ENCODE peak calls at places on chromosomes 2 and 18, in six cellular contexts. K, L, A, D, S and F are unnamed samples.

GRCh38 chr2:31319391-31320175 is 85.6 kb downstream of the EHD3 start:
- DNase-seq in S (peak), L (no peak), K (no peak), D (no peak), A (no peak), F (no peak)

GRCh38 chr2:231356474-231356849 is 39.0 kb upstream of the B3GNT7 start:
- DNase-seq in L (no peak), S (no peak), D (no peak), A (no peak), K (no peak), F (no peak)

GRCh38 chr2:145563752-145564615 is 1044.1 kb upstream of the ZEB2 start:
- DNase-seq in K (no peak), A (no peak), L (no peak), S (no peak), D (no peak), F (no peak)

GRCh38 chr2:144944506-144945230 is 424.7 kb upstream of the ZEB2 start:
- DNase-seq in S (no peak), K (no peak), D (no peak), L (no peak), A (no peak), F (no peak)

GRCh38 chr2:45892757-45893156 is 241.3 kb downstream of the PRKCE start:
- DNase-seq in S (no peak), K (no peak), L (no peak), D (no peak), A (no peak), F (no peak)

GRCh38 chr18:574456-575228 is 5.5 kb upstream of the CETN1 start:
- DNase-seq in S (no peak), D (no peak), K (no peak), L (no peak), A (no peak), F (no peak)

GRCh38 chr18:22285299-22286140 is 116.1 kb downstream of the GATA6 start:
- DNase-seq in K (no peak), S (no peak), D (no peak), A (no peak), L (no peak), F (no peak)

GRCh38 chr18:76684265-76684664 is 138.1 kb upstream of the ZNF236 start:
- DNase-seq in D (no peak), K (peak), A (no peak), L (no peak), S (no peak), F (no peak)

GRCh38 chr18:30713299-30713698 is 329.2 kb downstream of the DSC3 start:
- DNase-seq in L (no peak), K (no peak), S (no peak), A (no peak), D (no peak), F (no peak)

DNA sequence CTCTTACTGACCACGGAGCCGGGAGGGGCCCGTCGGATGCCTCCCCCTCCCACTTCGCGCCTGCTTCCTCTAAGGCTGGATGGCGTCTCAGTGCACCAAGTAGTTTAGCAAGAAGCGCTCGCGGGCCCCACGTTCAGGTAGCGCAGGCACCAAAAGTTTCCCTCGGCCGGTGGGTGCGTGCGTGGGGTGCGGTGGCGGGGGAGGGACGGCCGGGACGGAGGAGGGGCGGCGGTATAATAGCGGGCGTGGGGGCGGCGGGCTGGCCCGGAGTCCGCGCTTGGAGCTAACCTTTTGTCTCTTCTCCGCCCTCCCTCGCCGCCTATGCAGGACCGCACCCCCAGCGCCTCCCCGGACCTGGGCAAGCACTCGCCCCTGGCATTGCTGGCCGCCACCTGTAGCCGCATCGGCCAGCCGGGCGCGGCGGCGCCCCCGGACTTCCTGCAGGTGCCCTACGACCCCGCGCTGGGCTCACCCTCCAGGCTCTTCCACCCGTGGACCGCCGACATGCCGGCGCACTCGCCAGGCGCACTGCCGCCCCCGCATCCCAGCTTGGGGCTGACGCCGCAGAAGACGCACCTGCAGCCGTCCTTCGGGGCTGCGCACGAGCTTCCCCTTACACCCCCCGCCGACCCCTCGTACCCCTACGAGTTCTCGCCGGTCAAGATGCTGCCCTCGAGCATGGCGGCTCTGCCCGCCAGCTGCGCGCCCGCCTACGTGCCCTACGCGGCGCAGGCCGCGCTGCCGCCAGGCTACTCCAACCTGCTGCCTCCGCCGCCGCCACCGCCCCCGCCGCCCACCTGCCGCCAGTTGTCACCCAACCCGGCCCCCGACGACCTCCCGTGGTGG is 1.0 kb downstream of the SP5 start:
- DNase-seq in A (no peak), K (no peak), D (no peak), L (no peak), S (no peak), F (no peak)
- H3K4me3 ChIP-seq in A (peak), K (peak), D (no peak), L (peak), S (peak), F (peak)

GRCh38 chr2:225282858-225283693 is 116.4 kb upstream of the NYAP2 start:
- DNase-seq in S (no peak), L (no peak), K (no peak), A (no peak), D (no peak), F (no peak)
- H3K4me3 ChIP-seq in S (no peak), L (no peak), K (no peak), A (no peak), D (no peak), F (no peak)

GRCh38 chr18:6269933-6270332 is 144.8 kb downstream of the L3MBTL4 start:
- DNase-seq in S (no peak), K (no peak), D (no peak), L (no peak), A (no peak), F (no peak)

GRCh38 chr18:6266212-6266611 is 148.5 kb downstream of the L3MBTL4 start:
- DNase-seq in K (no peak), D (no peak), S (no peak), L (no peak), A (no peak), F (no peak)

GRCh38 chr18:6270791-6271216 is 143.9 kb downstream of the L3MBTL4 start:
- DNase-seq in K (no peak), L (no peak), D (no peak), S (no peak), A (no peak), F (no peak)

DNA sequence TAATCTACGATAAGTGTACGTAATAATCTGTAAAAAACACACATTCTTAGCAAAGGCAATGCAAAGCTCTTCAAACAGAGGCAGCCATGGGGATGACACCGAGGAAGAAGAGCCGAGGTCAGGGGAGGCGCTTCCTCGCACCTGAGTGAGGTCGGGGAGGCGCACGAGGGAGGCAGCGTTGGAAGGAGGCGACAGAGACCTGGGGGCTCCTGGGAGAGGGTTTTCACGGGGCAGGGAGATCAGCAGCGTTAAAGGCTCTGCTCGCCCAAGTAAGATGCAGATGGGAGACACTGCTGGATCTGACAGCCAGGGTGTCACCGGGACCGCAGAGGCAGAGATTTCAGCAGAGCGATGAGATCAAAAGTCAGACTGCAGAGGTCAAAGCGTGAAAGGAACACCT is 143.1 kb downstream of the L3MBTL4 start:
- DNase-seq in S (no peak), L (no peak), K (no peak), D (no peak), A (no peak), F (no peak)
- H3K4me3 ChIP-seq in S (no peak), L (no peak), K (no peak), D (no peak), A (no peak), F (no peak)

GRCh38 chr2:8304821-8305766 is 376.8 kb upstream of the ID2 start:
- DNase-seq in L (no peak), S (no peak), D (no peak), K (no peak), A (no peak), F (peak)

GRCh38 chr2:8306530-8307351 is 375.1 kb upstream of the ID2 start:
- DNase-seq in S (no peak), D (peak), K (no peak), A (no peak), L (no peak), F (no peak)

GRCh38 chr2:8300905-8301304 is 381.0 kb upstream of the ID2 start:
- DNase-seq in L (no peak), D (no peak), K (no peak), S (no peak), A (peak), F (no peak)

GRCh38 chr2:8300216-8300615 is 381.6 kb upstream of the ID2 start:
- DNase-seq in D (no peak), S (no peak), K (no peak), A (no peak), L (no peak), F (no peak)

DNA sequence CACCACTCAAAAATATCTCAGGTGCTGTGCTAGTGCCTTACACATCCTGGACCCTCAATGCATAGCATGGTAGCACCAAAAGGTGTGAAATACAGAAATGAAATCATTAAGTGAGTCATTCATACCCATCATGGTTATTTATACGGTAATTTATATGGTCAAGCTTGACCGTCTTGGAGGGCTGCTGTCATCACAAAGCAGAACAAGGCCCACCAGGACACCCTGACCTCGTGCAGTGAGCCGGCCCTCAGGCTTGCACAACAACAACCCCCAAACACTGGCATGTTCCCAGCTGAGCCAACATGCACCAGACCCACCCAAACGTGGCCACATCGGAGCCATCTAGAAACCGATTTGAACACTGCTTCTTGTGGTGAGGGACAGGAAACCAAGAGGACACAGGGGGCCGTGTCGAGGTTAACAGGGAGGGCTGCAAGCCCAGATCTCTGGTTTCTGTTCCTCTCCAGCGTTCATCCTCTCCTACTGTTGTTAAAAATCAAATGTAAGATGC is 378.5 kb upstream of the ID2 start:
- DNase-seq in A (peak), L (no peak), K (peak), D (no peak), S (peak), F (no peak)
- H3K4me3 ChIP-seq in A (peak), L (no peak), K (no peak), D (no peak), S (no peak), F (no peak)

GRCh38 chr2:139969301-139969700 is 1189.1 kb upstream of the NXPH2 start:
- DNase-seq in S (no peak), K (no peak), D (no peak), A (no peak), L (no peak), F (no peak)
- H3K4me3 ChIP-seq in S (no peak), K (no peak), D (no peak), A (no peak), L (no peak), F (no peak)

DNA sequence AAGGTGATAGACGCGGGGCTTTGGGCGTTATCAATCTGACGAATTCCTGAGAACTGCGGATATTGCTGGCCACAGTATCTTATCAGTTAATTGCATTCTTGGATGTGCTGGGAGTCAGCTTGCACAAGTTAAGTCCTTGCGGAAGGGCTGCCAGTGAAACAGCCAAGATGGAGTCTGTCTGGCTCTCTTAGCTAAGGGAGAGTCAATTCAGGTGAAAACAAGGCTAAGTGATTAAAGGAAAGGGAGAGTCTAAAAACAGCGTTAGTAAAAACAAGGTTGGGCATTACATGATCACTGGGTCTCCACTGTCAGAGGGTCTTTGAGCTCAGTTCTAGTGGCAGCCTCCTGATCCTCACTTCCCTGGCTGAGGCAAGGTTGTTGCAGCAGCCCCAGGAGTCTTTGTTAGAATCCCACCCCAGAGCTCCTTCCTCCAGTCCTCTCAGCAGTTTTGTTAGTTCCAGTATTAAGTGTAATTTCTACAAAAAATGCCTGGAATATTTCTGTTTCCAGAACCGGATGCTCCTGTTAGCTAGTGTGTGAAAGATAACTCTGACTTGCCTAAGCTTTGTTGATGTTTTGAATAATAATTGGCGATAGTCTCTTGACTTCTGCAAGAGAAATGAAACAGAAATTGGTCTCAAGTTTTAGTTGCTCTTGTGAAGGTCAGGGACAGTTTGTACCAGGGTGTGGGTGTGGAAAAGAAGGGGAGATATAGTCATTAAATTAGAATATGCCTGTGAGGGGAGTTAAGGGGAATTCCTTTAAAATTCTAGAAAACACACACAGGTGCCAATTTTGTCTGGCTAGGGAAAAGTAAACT is 10.6 kb downstream of the CFLAR start:
- DNase-seq in L (no peak), D (no peak), S (no peak), A (no peak), K (no peak), F (no peak)
- H3K4me3 ChIP-seq in L (peak), D (no peak), S (peak), A (peak), K (no peak), F (no peak)

GRCh38 chr18:34710430-34711386 is 610 bp downstream of the DTNA start:
- DNase-seq in L (no peak), A (no peak), S (no peak), D (no peak), K (peak), F (no peak)
- H3K4me3 ChIP-seq in L (peak), A (no peak), S (peak), D (peak), K (peak), F (no peak)